ENCODE peak calls at places on chromosomes 4 and X, in five cellular contexts. One of them, this sample, is unnamed.

GRCh38 chrX:130091976-130092522 is 18.2 kb downstream of the ELF4 start:
- DNase-seq in AG04450: no peak
- DNase-seq in mesenchymal stem cell: no peak
- DNase-seq in mesendoderm: peak; percentile 70
- DNase-seq in BJ: no peak
- DNase-seq in this sample: no peak

GRCh38 chr4:7421356-7422097 is 13.2 kb downstream of the PSAPL1 start:
- DNase-seq in AG04450: no peak
- DNase-seq in mesenchymal stem cell: no peak
- DNase-seq in mesendoderm: no peak
- DNase-seq in BJ: no peak
- DNase-seq in this sample: no peak

GRCh38 chrX:38006283-38006682 is at the start of gene SYTL5:
- DNase-seq in AG04450: no peak
- DNase-seq in mesenchymal stem cell: peak; percentile 9
- DNase-seq in mesendoderm: no peak
- DNase-seq in BJ: no peak
- DNase-seq in this sample: no peak

GRCh38 chr4:89657931-89658700 is 178.8 kb downstream of the SNCA start:
- DNase-seq in AG04450: peak; percentile 1
- DNase-seq in mesenchymal stem cell: peak; percentile 54
- DNase-seq in mesendoderm: peak; percentile 49
- DNase-seq in BJ: no peak
- DNase-seq in this sample: peak; percentile 9

GRCh38 chrX:63959975-63960374 is 175.0 kb upstream of the ARHGEF9 start:
- DNase-seq in AG04450: no peak
- DNase-seq in mesenchymal stem cell: no peak
- DNase-seq in mesendoderm: no peak
- DNase-seq in BJ: no peak
- DNase-seq in this sample: no peak

GRCh38 chr4:70315928-70316327 is 18.9 kb upstream of the CABS1 start:
- DNase-seq in AG04450: no peak
- DNase-seq in mesenchymal stem cell: no peak
- DNase-seq in mesendoderm: peak; percentile 7
- DNase-seq in BJ: no peak
- DNase-seq in this sample: no peak

GRCh38 chr4:44016582-44017421 is 431.8 kb downstream of the KCTD8 start:
- DNase-seq in AG04450: no peak
- DNase-seq in mesenchymal stem cell: peak; percentile 1
- DNase-seq in mesendoderm: no peak
- DNase-seq in BJ: no peak
- DNase-seq in this sample: no peak

GRCh38 chr4:27006646-27007045 is 146.0 kb downstream of the STIM2 start:
- DNase-seq in AG04450: no peak
- DNase-seq in mesenchymal stem cell: no peak
- DNase-seq in mesendoderm: no peak
- DNase-seq in BJ: no peak
- DNase-seq in this sample: no peak

GRCh38 chrX:107599371-107599970 is 28.8 kb upstream of the PRPS1 start:
- DNase-seq in AG04450: no peak
- DNase-seq in mesenchymal stem cell: no peak
- DNase-seq in mesendoderm: no peak
- DNase-seq in BJ: no peak
- DNase-seq in this sample: no peak

GRCh38 chr4:147334478-147334877 is 146.4 kb upstream of the EDNRA start:
- DNase-seq in AG04450: no peak
- DNase-seq in mesenchymal stem cell: peak; percentile 80
- DNase-seq in mesendoderm: no peak
- DNase-seq in BJ: no peak
- DNase-seq in this sample: no peak

GRCh38 chr4:79913581-79913980 is 159.4 kb downstream of the ANTXR2 start:
- DNase-seq in AG04450: peak; percentile 11
- DNase-seq in mesenchymal stem cell: peak; percentile 74
- DNase-seq in mesendoderm: no peak
- DNase-seq in BJ: no peak
- DNase-seq in this sample: peak; percentile 77

GRCh38 chr4:47466061-47466785 is 2.7 kb upstream of the COMMD8 start:
- DNase-seq in AG04450: no peak
- DNase-seq in mesenchymal stem cell: no peak
- DNase-seq in mesendoderm: no peak
- DNase-seq in BJ: no peak
- DNase-seq in this sample: no peak

GRCh38 chr4:14345356-14345775 is 656.9 kb upstream of the CPEB2 start:
- DNase-seq in AG04450: no peak
- DNase-seq in mesenchymal stem cell: peak; percentile 64
- DNase-seq in mesendoderm: no peak
- DNase-seq in BJ: peak; percentile 13
- DNase-seq in this sample: peak; percentile 54

GRCh38 chr4:5220028-5220427 is 168.7 kb downstream of the STK32B start:
- DNase-seq in AG04450: no peak
- DNase-seq in mesenchymal stem cell: peak; percentile 24
- DNase-seq in mesendoderm: peak; percentile 32
- DNase-seq in BJ: no peak
- DNase-seq in this sample: peak; percentile 61

GRCh38 chrX:115147220-115147619 is 42.0 kb upstream of the RBMXL3 start:
- DNase-seq in AG04450: no peak
- DNase-seq in mesenchymal stem cell: peak; percentile 24
- DNase-seq in mesendoderm: peak; percentile 4
- DNase-seq in BJ: no peak
- DNase-seq in this sample: no peak

GRCh38 chr4:2058264-2059033 is 678 bp upstream of the NAT8L start:
- DNase-seq in AG04450: no peak
- DNase-seq in mesenchymal stem cell: peak; percentile 13
- DNase-seq in mesendoderm: no peak
- DNase-seq in BJ: no peak
- DNase-seq in this sample: no peak
- H3K27me3 ChIP-seq in AG04450: peaks cover 41% of the 10 kb centered on the region
- H3K27me3 ChIP-seq in mesenchymal stem cell: peaks cover 59% of the 10 kb centered on the region
- H3K27me3 ChIP-seq in mesendoderm: peaks cover 24% of the 10 kb centered on the region
- H3K27me3 ChIP-seq in BJ: peaks cover 15% of the 10 kb centered on the region
- H3K27me3 ChIP-seq in this sample: peaks cover 31% of the 10 kb centered on the region

DNA sequence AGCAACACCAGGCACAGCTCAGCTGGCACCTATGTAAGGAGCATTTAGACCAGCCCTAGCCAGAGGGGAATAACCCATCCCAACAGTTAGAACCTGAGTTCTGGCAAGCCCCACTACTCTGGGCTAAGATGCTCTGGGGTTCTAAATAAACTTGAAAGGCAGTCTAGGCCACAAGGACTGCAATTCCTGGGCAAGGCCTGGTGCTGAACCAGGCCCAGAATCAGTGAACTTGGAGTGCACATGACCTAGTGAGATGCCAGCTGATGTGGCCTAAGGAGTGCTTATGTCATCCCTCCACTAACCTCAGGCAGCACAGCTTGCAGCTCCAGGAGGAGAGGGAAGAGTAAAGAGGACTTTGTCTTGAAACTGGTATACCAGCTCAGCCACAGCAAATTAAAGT is 7.6 kb upstream of the PRRG3 start:
- DNase-seq in AG04450: no peak
- DNase-seq in mesenchymal stem cell: no peak
- DNase-seq in mesendoderm: no peak
- DNase-seq in BJ: no peak
- DNase-seq in this sample: no peak
- H3K27me3 ChIP-seq in AG04450: no peaks in the 10 kb centered on the region
- H3K27me3 ChIP-seq in mesenchymal stem cell: peaks cover 36% of the 10 kb centered on the region
- H3K27me3 ChIP-seq in mesendoderm: no peaks in the 10 kb centered on the region
- H3K27me3 ChIP-seq in BJ: no peaks in the 10 kb centered on the region
- H3K27me3 ChIP-seq in this sample: no peaks in the 10 kb centered on the region

GRCh38 chr4:1006856-1007255 is 4.6 kb upstream of the FGFRL1 start:
- DNase-seq in AG04450: no peak
- DNase-seq in mesenchymal stem cell: no peak
- DNase-seq in mesendoderm: no peak
- DNase-seq in BJ: no peak
- DNase-seq in this sample: no peak
- H3K27me3 ChIP-seq in AG04450: peaks cover 55% of the 10 kb centered on the region
- H3K27me3 ChIP-seq in mesenchymal stem cell: peaks cover 60% of the 10 kb centered on the region
- H3K27me3 ChIP-seq in mesendoderm: peaks cover 38% of the 10 kb centered on the region
- H3K27me3 ChIP-seq in BJ: peaks cover 19% of the 10 kb centered on the region
- H3K27me3 ChIP-seq in this sample: peaks cover 43% of the 10 kb centered on the region

GRCh38 chr4:165556383-165556782 is 177.6 kb downstream of the CPE start:
- DNase-seq in AG04450: no peak
- DNase-seq in mesenchymal stem cell: no peak
- DNase-seq in mesendoderm: no peak
- DNase-seq in BJ: no peak
- DNase-seq in this sample: no peak
- H3K27me3 ChIP-seq in AG04450: no peaks in the 10 kb centered on the region
- H3K27me3 ChIP-seq in mesenchymal stem cell: no peaks in the 10 kb centered on the region
- H3K27me3 ChIP-seq in mesendoderm: no peaks in the 10 kb centered on the region
- H3K27me3 ChIP-seq in BJ: no peaks in the 10 kb centered on the region
- H3K27me3 ChIP-seq in this sample: no peaks in the 10 kb centered on the region

This sample was measured in brain microvascular endothelial cell.